ENCODE peak calls at places on chromosomes 16 and 17, in five cellular contexts. O, U, Z, F and Y are unnamed samples.

GRCh38 chr17:82241926-82242697 is 13.3 kb downstream of the SLC16A3 start:
- DNase-seq in Z (no peak), F (no peak), U (no peak), O (no peak), Y (peak)

GRCh38 chr17:62800580-62800979 is 7.5 kb downstream of the MARCHF10 start:
- DNase-seq in F (peak), Z (no peak), O (no peak), U (peak), Y (no peak)

GRCh38 chr17:3815122-3815521 is 14.1 kb upstream of the ITGAE start:
- DNase-seq in Z (no peak), O (no peak), F (no peak), U (no peak), Y (no peak)

GRCh38 chr17:43200127-43200526 is 11.5 kb upstream of the TMEM106A start:
- DNase-seq in F (no peak), Z (no peak), U (no peak), O (no peak), Y (no peak)

GRCh38 chr16:81061855-81062608 is 15.0 kb downstream of the C16orf46 start:
- DNase-seq in Z (no peak), U (no peak), F (no peak), O (no peak), Y (no peak)

GRCh38 chr16:21166561-21166961 is 8.1 kb downstream of the LDAF1 start:
- DNase-seq in O (no peak), F (peak), Z (no peak), U (no peak), Y (no peak)

GRCh38 chr17:41416478-41416877 is 7.9 kb downstream of the KRT37 start:
- DNase-seq in Z (no peak), F (no peak), U (no peak), O (no peak), Y (no peak)

GRCh38 chr16:49181812-49182211 is 99.8 kb downstream of the CBLN1 start:
- DNase-seq in Z (no peak), F (no peak), O (no peak), U (no peak), Y (no peak)

GRCh38 chr16:23863511-23864422 is 28.0 kb downstream of the PRKCB start:
- DNase-seq in U (no peak), Z (peak), O (no peak), F (no peak), Y (no peak)

GRCh38 chr17:1469231-1469852 is 13.3 kb upstream of the CRK start:
- DNase-seq in F (no peak), O (no peak), Z (no peak), U (no peak), Y (no peak)

GRCh38 chr16:30535777-30536190 is 1.1 kb upstream of the ZNF747 start:
- DNase-seq in F (peak), Z (peak), O (peak), U (peak), Y (peak)

GRCh38 chr17:36524428-36524876 is 10.2 kb downstream of the MYO19 start:
- DNase-seq in U (peak), F (peak), Z (no peak), O (no peak), Y (no peak)

GRCh38 chr16:56279132-56279531 is 87.8 kb downstream of the GNAO1 start:
- DNase-seq in Z (no peak), F (no peak), O (no peak), U (no peak), Y (no peak)

GRCh38 chr17:79033046-79033616 is 9.2 kb downstream of the C1QTNF1 start:
- DNase-seq in U (peak), O (no peak), Z (no peak), F (no peak), Y (no peak)

GRCh38 chr16:83312015-83312734 is 495.6 kb upstream of the HSBP1 start:
- DNase-seq in U (no peak), Z (no peak), O (no peak), F (no peak), Y (no peak)

GRCh38 chr17:63035271-63035670 is 69.2 kb downstream of the TANC2 start:
- DNase-seq in Z (no peak), O (no peak), U (no peak), F (peak), Y (no peak)

GRCh38 chr16:11564046-11564926 is 22.4 kb downstream of the LITAF start:
- DNase-seq in Z (no peak), F (no peak), O (no peak), U (no peak), Y (peak)

GRCh38 chr16:54165174-54165911 is 121.2 kb downstream of the IRX3 start:
- DNase-seq in U (peak), Z (no peak), O (no peak), F (no peak), Y (no peak)